ENCODE peak calls at places on chromosome 1, in ten cellular contexts. One of them, this sample, is unnamed.

GRCh38 chr1:44812822-44813543 is 4.7 kb downstream of the BTBD19 start:
- DNase-seq in NCI-H446: no peak
- DNase-seq in fibroblast of lung: no peak
- DNase-seq in NCI-H226: no peak
- DNase-seq in GM19239: no peak
- DNase-seq in K562: no peak
- DNase-seq in iris pigment epithelial cell: no peak
- DNase-seq in NCI-H1092: no peak
- DNase-seq in stimulated activated CD4-positive, alpha-beta T cell treated with anti-CD3 and anti-CD28 coated beads, Interleukin-4, amount 100 ng/mL, for 24 hours: no peak
- DNase-seq in COLO829: no peak
- DNase-seq in this sample: no peak

GRCh38 chr1:107963601-107964396 is 1.2 kb downstream of the VAV3 start:
- DNase-seq in NCI-H446: no peak
- DNase-seq in NCI-H226: no peak
- DNase-seq in NCI-H1092: no peak
- DNase-seq in K562: no peak
- DNase-seq in GM19239: peak; percentile 60
- DNase-seq in fibroblast of lung: peak; percentile 12
- DNase-seq in stimulated activated CD4-positive, alpha-beta T cell treated with anti-CD3 and anti-CD28 coated beads, Interleukin-4, amount 100 ng/mL, for 24 hours: peak; percentile 55
- DNase-seq in iris pigment epithelial cell: peak; percentile 62
- DNase-seq in COLO829: no peak
- DNase-seq in this sample: no peak

GRCh38 chr1:229430761-229431269 is 3.1 kb downstream of the ACTA1 start:
- DNase-seq in COLO829: no peak
- DNase-seq in stimulated activated CD4-positive, alpha-beta T cell treated with anti-CD3 and anti-CD28 coated beads, Interleukin-4, amount 100 ng/mL, for 24 hours: peak; percentile 47
- DNase-seq in NCI-H446: no peak
- DNase-seq in fibroblast of lung: peak; percentile 42
- DNase-seq in K562: peak; percentile 77
- DNase-seq in iris pigment epithelial cell: peak; percentile 33
- DNase-seq in NCI-H226: no peak
- DNase-seq in NCI-H1092: no peak
- DNase-seq in GM19239: no peak
- DNase-seq in this sample: no peak

GRCh38 chr1:113042336-113043143 is 30.5 kb upstream of the LRIG2 start:
- DNase-seq in K562: peak; percentile 96
- DNase-seq in COLO829: peak; percentile 63
- DNase-seq in stimulated activated CD4-positive, alpha-beta T cell treated with anti-CD3 and anti-CD28 coated beads, Interleukin-4, amount 100 ng/mL, for 24 hours: peak; percentile 22
- DNase-seq in iris pigment epithelial cell: peak; percentile 74
- DNase-seq in GM19239: peak; percentile 61
- DNase-seq in NCI-H226: peak; percentile 90
- DNase-seq in NCI-H1092: peak; percentile 39
- DNase-seq in fibroblast of lung: peak; percentile 89
- DNase-seq in NCI-H446: peak; percentile 47
- DNase-seq in this sample: peak; percentile 72

GRCh38 chr1:235759336-235759735 is 107.4 kb downstream of the LYST start:
- DNase-seq in NCI-H226: no peak
- DNase-seq in K562: no peak
- DNase-seq in NCI-H446: no peak
- DNase-seq in stimulated activated CD4-positive, alpha-beta T cell treated with anti-CD3 and anti-CD28 coated beads, Interleukin-4, amount 100 ng/mL, for 24 hours: no peak
- DNase-seq in NCI-H1092: no peak
- DNase-seq in fibroblast of lung: no peak
- DNase-seq in GM19239: no peak
- DNase-seq in iris pigment epithelial cell: no peak
- DNase-seq in COLO829: no peak
- DNase-seq in this sample: no peak

GRCh38 chr1:40679165-40679953 is 12.1 kb upstream of the NFYC start:
- DNase-seq in GM19239: no peak
- DNase-seq in fibroblast of lung: no peak
- DNase-seq in stimulated activated CD4-positive, alpha-beta T cell treated with anti-CD3 and anti-CD28 coated beads, Interleukin-4, amount 100 ng/mL, for 24 hours: no peak
- DNase-seq in K562: no peak
- DNase-seq in NCI-H446: no peak
- DNase-seq in NCI-H1092: peak; percentile 20
- DNase-seq in COLO829: no peak
- DNase-seq in NCI-H226: no peak
- DNase-seq in iris pigment epithelial cell: no peak
- DNase-seq in this sample: no peak

GRCh38 chr1:43565600-43566360 is 35.1 kb downstream of the PTPRF start:
- DNase-seq in iris pigment epithelial cell: peak; percentile 59
- DNase-seq in NCI-H226: no peak
- DNase-seq in NCI-H446: no peak
- DNase-seq in COLO829: peak; percentile 60
- DNase-seq in fibroblast of lung: peak; percentile 65
- DNase-seq in GM19239: no peak
- DNase-seq in NCI-H1092: no peak
- DNase-seq in stimulated activated CD4-positive, alpha-beta T cell treated with anti-CD3 and anti-CD28 coated beads, Interleukin-4, amount 100 ng/mL, for 24 hours: peak; percentile 24
- DNase-seq in K562: peak; percentile 57
- DNase-seq in this sample: peak; percentile 59

GRCh38 chr1:211577277-211577825 is 1.6 kb downstream of the SLC30A1 start:
- DNase-seq in COLO829: peak; percentile 18
- DNase-seq in NCI-H226: no peak
- DNase-seq in NCI-H1092: no peak
- DNase-seq in K562: no peak
- DNase-seq in GM19239: no peak
- DNase-seq in fibroblast of lung: no peak
- DNase-seq in NCI-H446: no peak
- DNase-seq in stimulated activated CD4-positive, alpha-beta T cell treated with anti-CD3 and anti-CD28 coated beads, Interleukin-4, amount 100 ng/mL, for 24 hours: no peak
- DNase-seq in iris pigment epithelial cell: no peak
- DNase-seq in this sample: no peak

GRCh38 chr1:27331922-27332321 is 9.9 kb upstream of the SYTL1 start:
- DNase-seq in K562: no peak
- DNase-seq in iris pigment epithelial cell: no peak
- DNase-seq in NCI-H226: no peak
- DNase-seq in NCI-H1092: no peak
- DNase-seq in COLO829: no peak
- DNase-seq in stimulated activated CD4-positive, alpha-beta T cell treated with anti-CD3 and anti-CD28 coated beads, Interleukin-4, amount 100 ng/mL, for 24 hours: no peak
- DNase-seq in NCI-H446: no peak
- DNase-seq in fibroblast of lung: no peak
- DNase-seq in GM19239: no peak
- DNase-seq in this sample: no peak

GRCh38 chr1:6581561-6582305 is 1.9 kb downstream of the ZBTB48 start:
- DNase-seq in fibroblast of lung: peak; percentile 45
- DNase-seq in NCI-H446: no peak
- DNase-seq in iris pigment epithelial cell: no peak
- DNase-seq in K562: peak; percentile 83
- DNase-seq in COLO829: no peak
- DNase-seq in NCI-H1092: no peak
- DNase-seq in stimulated activated CD4-positive, alpha-beta T cell treated with anti-CD3 and anti-CD28 coated beads, Interleukin-4, amount 100 ng/mL, for 24 hours: no peak
- DNase-seq in GM19239: no peak
- DNase-seq in NCI-H226: no peak
- DNase-seq in this sample: no peak

GRCh38 chr1:79079770-79080169 is 73.2 kb upstream of the ADGRL4 start:
- DNase-seq in NCI-H446: peak; percentile 30
- DNase-seq in iris pigment epithelial cell: peak; percentile 88
- DNase-seq in GM19239: no peak
- DNase-seq in fibroblast of lung: peak; percentile 91
- DNase-seq in stimulated activated CD4-positive, alpha-beta T cell treated with anti-CD3 and anti-CD28 coated beads, Interleukin-4, amount 100 ng/mL, for 24 hours: no peak
- DNase-seq in NCI-H226: peak; percentile 80
- DNase-seq in NCI-H1092: no peak
- DNase-seq in K562: no peak
- DNase-seq in COLO829: peak; percentile 6
- DNase-seq in this sample: no peak

GRCh38 chr1:154419620-154420020 is 14.5 kb downstream of the IL6R start:
- DNase-seq in NCI-H226: peak; percentile 67
- DNase-seq in iris pigment epithelial cell: peak; percentile 98
- DNase-seq in GM19239: no peak
- DNase-seq in COLO829: no peak
- DNase-seq in K562: no peak
- DNase-seq in fibroblast of lung: peak; percentile 92
- DNase-seq in NCI-H1092: no peak
- DNase-seq in NCI-H446: peak; percentile 40
- DNase-seq in stimulated activated CD4-positive, alpha-beta T cell treated with anti-CD3 and anti-CD28 coated beads, Interleukin-4, amount 100 ng/mL, for 24 hours: no peak
- DNase-seq in this sample: peak; percentile 60

GRCh38 chr1:226027861-226028260 is 28.7 kb upstream of the SDE2 start:
- DNase-seq in NCI-H446: no peak
- DNase-seq in fibroblast of lung: no peak
- DNase-seq in stimulated activated CD4-positive, alpha-beta T cell treated with anti-CD3 and anti-CD28 coated beads, Interleukin-4, amount 100 ng/mL, for 24 hours: no peak
- DNase-seq in iris pigment epithelial cell: no peak
- DNase-seq in NCI-H1092: no peak
- DNase-seq in K562: no peak
- DNase-seq in COLO829: no peak
- DNase-seq in GM19239: no peak
- DNase-seq in NCI-H226: no peak
- DNase-seq in this sample: no peak

GRCh38 chr1:36420409-36420808 is 22.7 kb upstream of the LSM10 start:
- DNase-seq in K562: no peak
- DNase-seq in NCI-H226: no peak
- DNase-seq in stimulated activated CD4-positive, alpha-beta T cell treated with anti-CD3 and anti-CD28 coated beads, Interleukin-4, amount 100 ng/mL, for 24 hours: no peak
- DNase-seq in COLO829: no peak
- DNase-seq in fibroblast of lung: no peak
- DNase-seq in GM19239: no peak
- DNase-seq in NCI-H1092: no peak
- DNase-seq in iris pigment epithelial cell: peak; percentile 50
- DNase-seq in NCI-H446: no peak
- DNase-seq in this sample: no peak

GRCh38 chr1:90339822-90340221 is 344.9 kb downstream of the ZNF326 start:
- DNase-seq in COLO829: no peak
- DNase-seq in K562: no peak
- DNase-seq in NCI-H226: no peak
- DNase-seq in iris pigment epithelial cell: no peak
- DNase-seq in GM19239: no peak
- DNase-seq in NCI-H446: no peak
- DNase-seq in stimulated activated CD4-positive, alpha-beta T cell treated with anti-CD3 and anti-CD28 coated beads, Interleukin-4, amount 100 ng/mL, for 24 hours: no peak
- DNase-seq in NCI-H1092: no peak
- DNase-seq in fibroblast of lung: no peak
- DNase-seq in this sample: no peak

GRCh38 chr1:22250724-22251123 is 107.8 kb upstream of the WNT4 start:
- DNase-seq in fibroblast of lung: no peak
- DNase-seq in NCI-H446: no peak
- DNase-seq in NCI-H226: no peak
- DNase-seq in NCI-H1092: no peak
- DNase-seq in stimulated activated CD4-positive, alpha-beta T cell treated with anti-CD3 and anti-CD28 coated beads, Interleukin-4, amount 100 ng/mL, for 24 hours: no peak
- DNase-seq in K562: no peak
- DNase-seq in GM19239: no peak
- DNase-seq in COLO829: no peak
- DNase-seq in iris pigment epithelial cell: no peak
- DNase-seq in this sample: no peak

GRCh38 chr1:240000634-240001033 is 91.0 kb upstream of the FMN2 start:
- DNase-seq in fibroblast of lung: peak; percentile 68
- DNase-seq in iris pigment epithelial cell: peak; percentile 82
- DNase-seq in NCI-H446: no peak
- DNase-seq in COLO829: peak; percentile 68
- DNase-seq in K562: no peak
- DNase-seq in GM19239: no peak
- DNase-seq in NCI-H226: no peak
- DNase-seq in NCI-H1092: no peak
- DNase-seq in stimulated activated CD4-positive, alpha-beta T cell treated with anti-CD3 and anti-CD28 coated beads, Interleukin-4, amount 100 ng/mL, for 24 hours: no peak
- DNase-seq in this sample: no peak

GRCh38 chr1:93180723-93181613 is at the start of gene CCDC18:
- DNase-seq in COLO829: peak; percentile 5
- DNase-seq in iris pigment epithelial cell: peak; percentile 58
- DNase-seq in NCI-H226: no peak
- DNase-seq in NCI-H1092: no peak
- DNase-seq in GM19239: no peak
- DNase-seq in K562: peak; percentile 79
- DNase-seq in NCI-H446: peak; percentile 50
- DNase-seq in stimulated activated CD4-positive, alpha-beta T cell treated with anti-CD3 and anti-CD28 coated beads, Interleukin-4, amount 100 ng/mL, for 24 hours: peak; percentile 56
- DNase-seq in fibroblast of lung: peak; percentile 51
- DNase-seq in this sample: no peak

This sample was measured in hippocampal formation.